ENCODE peak calls at places on chromosomes 5 and 9, in five cellular contexts. D is lower lobe of right lung; N is choroid plexus epithelial cell; U is A549; J is activated CD8-positive, alpha-beta T cell treated with anti-CD3 and anti-CD28 coated beads for 36 hours. C is an unnamed sample.

GRCh38 chr9:79013715-79014610 is 557.8 kb upstream of the TLE4 start:
- DNase-seq in N (no peak), D (no peak), J (no peak), U (no peak), C (no peak)

GRCh38 chr5:133820516-133820915 is 147.9 kb downstream of the C5orf15 start:
- DNase-seq in U (no peak), D (no peak), N (peak; percentile 46), J (no peak), C (no peak)

GRCh38 chr5:72433520-72433919 is 73.7 kb downstream of the ZNF366 start:
- DNase-seq in J (no peak), U (no peak), N (no peak), D (no peak), C (no peak)

GRCh38 chr5:76401801-76402250 is 1.3 kb upstream of the IQGAP2 start:
- DNase-seq in D (peak; percentile 58), N (no peak), U (no peak), J (peak; percentile 49), C (no peak)

GRCh38 chr5:55570026-55570425 is 35.3 kb upstream of the PLPP1 start:
- DNase-seq in N (peak; percentile 36), D (no peak), U (no peak), J (no peak), C (no peak)

GRCh38 chr5:10724799-10725507 is 36.1 kb downstream of the DAP start:
- DNase-seq in D (no peak), J (no peak), N (peak; percentile 84), U (peak; percentile 84), C (no peak)

GRCh38 chr9:129851821-129852220 is 16.6 kb downstream of the USP20 start:
- DNase-seq in N (peak; percentile 62), D (no peak), J (no peak), U (no peak), C (no peak)

GRCh38 chr5:83510199-83510730 is 38.7 kb downstream of the VCAN start:
- DNase-seq in U (no peak), D (no peak), J (no peak), N (no peak), C (peak; percentile 68)

GRCh38 chr5:14397717-14398116 is 183.9 kb upstream of the OTULINL start:
- DNase-seq in U (no peak), J (no peak), N (peak; percentile 76), D (no peak), C (no peak)

GRCh38 chr9:95048225-95049087 is 269.1 kb downstream of the FANCC start:
- DNase-seq in U (no peak), J (peak; percentile 53), N (peak; percentile 43), D (peak; percentile 89), C (peak; percentile 90)

GRCh38 chr5:42642006-42642405 is 114.6 kb upstream of the CCDC152 start:
- DNase-seq in J (no peak), N (no peak), D (no peak), U (no peak), C (no peak)

GRCh38 chr5:35198096-35198495 is 32.2 kb downstream of the PRLR start:
- DNase-seq in J (no peak), U (no peak), N (peak; percentile 72), D (peak; percentile 82), C (no peak)

GRCh38 chr5:65184780-65185179 is 296.9 kb downstream of the ADAMTS6 start:
- DNase-seq in D (no peak), J (no peak), N (peak; percentile 71), U (no peak), C (no peak)

GRCh38 chr5:146040559-146040958 is 64.8 kb downstream of the PLAC8L1 start:
- DNase-seq in U (no peak), N (peak; percentile 14), D (no peak), J (no peak), C (no peak)

GRCh38 chr5:59517926-59518585 is 375.5 kb downstream of the PDE4D start:
- DNase-seq in J (no peak), N (peak; percentile 72), D (no peak), U (peak; percentile 31), C (no peak)

GRCh38 chr9:116450378-116451139 is 236.5 kb upstream of the TRIM32 start:
- DNase-seq in U (no peak), D (peak; percentile 48), N (peak; percentile 90), J (no peak), C (peak; percentile 25)

GRCh38 chr5:168867271-168867670 is 288.1 kb upstream of the PANK3 start:
- DNase-seq in D (no peak), N (no peak), J (no peak), U (no peak), C (no peak)

GRCh38 chr5:29516224-29516623 is 1677.3 kb upstream of the CDH6 start:
- DNase-seq in J (no peak), U (no peak), N (no peak), D (no peak), C (no peak)

GRCh38 chr9:32899181-32899580 is 102.2 kb downstream of the APTX start:
- DNase-seq in J (no peak), N (no peak), D (no peak), U (no peak), C (no peak)

GRCh38 chr5:92713361-92713875 is 867.6 kb downstream of the NR2F1-AS1 start:
- DNase-seq in J (no peak), N (no peak), D (no peak), U (no peak), C (no peak)

GRCh38 chr5:176902911-176903664 is 3.9 kb upstream of the HK3 start:
- DNase-seq in J (no peak), N (no peak), D (no peak), U (peak; percentile 43), C (no peak)

GRCh38 chr9:16721972-16722371 is 148.5 kb downstream of the BNC2 start:
- DNase-seq in N (peak; percentile 62), D (no peak), J (no peak), U (no peak), C (no peak)

GRCh38 chr9:21750021-21750735 is 52.3 kb upstream of the MTAP start:
- DNase-seq in N (peak; percentile 63), D (no peak), J (no peak), U (no peak), C (no peak)

GRCh38 chr5:95970359-95970704 is 8.7 kb upstream of the ELL2 start:
- DNase-seq in U (no peak), J (no peak), D (no peak), N (no peak), C (no peak)

GRCh38 chr9:108041551-108041950 is 552.0 kb upstream of the KLF4 start:
- DNase-seq in U (peak; percentile 32), J (no peak), N (peak; percentile 71), D (no peak), C (no peak)

GRCh38 chr9:121133104-121133816 is 58.5 kb downstream of the CNTRL start:
- DNase-seq in D (peak; percentile 77), U (no peak), N (no peak), J (peak; percentile 83), C (no peak)

GRCh38 chr5:91361055-91361701 is 21.9 kb downstream of the ARRDC3 start:
- DNase-seq in J (peak; percentile 26), D (no peak), U (no peak), N (no peak), C (no peak)

GRCh38 chr9:105713939-105714331 is 19.6 kb downstream of the TMEM38B start:
- DNase-seq in N (no peak), J (no peak), D (no peak), U (no peak), C (no peak)

GRCh38 chr5:129174447-129174846 is 79.9 kb downstream of the ISOC1 start:
- DNase-seq in D (no peak), U (no peak), J (no peak), N (no peak), C (no peak)
- TF ChIP-seq CTCF in D (no peak), U (no peak), J (no peak), N (no peak), C (no peak)

DNA sequence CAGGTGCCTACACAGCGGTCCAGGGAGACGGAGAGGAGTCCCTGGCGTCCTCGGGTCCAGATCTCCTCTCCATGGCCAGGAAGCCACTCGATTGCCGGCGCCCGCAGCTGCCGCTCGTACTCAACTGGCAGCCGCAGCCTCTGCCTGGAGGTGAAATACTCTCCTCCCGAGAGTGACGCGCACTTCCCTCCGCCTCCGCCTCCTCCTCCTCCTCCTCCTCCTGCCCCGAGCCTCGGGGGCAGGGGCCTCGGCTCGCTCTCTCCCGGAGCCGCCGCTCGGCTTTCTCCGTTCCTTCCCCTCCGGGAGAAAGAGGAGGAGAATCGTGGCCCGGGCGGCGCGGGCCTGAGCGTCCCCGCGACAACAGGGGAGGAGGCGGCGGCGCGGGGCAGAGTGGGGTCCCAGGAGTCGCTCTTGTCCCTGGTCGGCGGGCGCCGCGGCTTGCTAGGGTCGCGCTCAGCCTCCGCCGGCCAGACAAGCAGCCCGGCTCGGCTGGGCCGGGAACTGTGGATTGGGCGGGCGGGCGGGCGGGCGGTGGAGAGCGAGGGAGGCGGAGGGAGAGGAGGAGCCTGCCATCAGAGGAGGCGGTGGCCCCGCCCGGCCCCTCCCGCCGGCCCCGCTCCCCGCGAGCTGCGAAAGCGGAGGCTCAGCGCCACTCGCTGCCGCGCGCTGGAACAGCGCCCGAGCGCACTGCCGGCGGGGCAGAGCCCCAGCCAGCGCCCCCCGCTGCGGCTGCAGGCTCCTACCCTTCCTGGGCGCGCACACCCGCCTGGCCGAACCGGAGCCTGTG is at the start of gene CEMIP2:
- DNase-seq in D (peak; percentile 94), N (peak; percentile 94), U (peak; percentile 60), J (peak; percentile 91), C (peak; percentile 90)
- TF ChIP-seq CTCF in D (peak; percentile 55), N (peak; percentile 44), U (peak; percentile 71), J (no peak), C (peak; percentile 73)

DNA sequence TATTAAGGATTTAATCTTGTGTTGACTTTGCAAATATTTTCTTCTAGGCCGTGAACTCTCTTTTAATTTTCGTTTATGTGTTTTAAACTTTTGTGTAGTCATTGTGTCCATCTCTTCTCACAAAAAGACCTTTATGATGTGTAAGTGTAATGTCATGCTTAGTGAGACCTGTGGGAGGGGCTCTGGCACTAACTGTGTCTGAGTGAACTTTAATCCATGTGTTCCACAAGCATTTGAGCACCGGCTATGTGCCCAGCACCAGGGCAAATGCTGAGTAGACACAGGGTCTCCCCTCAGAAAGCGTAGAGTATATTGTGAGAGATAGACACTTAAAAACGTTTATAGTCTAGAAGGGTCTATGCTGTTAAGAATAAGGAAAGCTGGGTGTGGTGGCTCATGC is 272.6 kb upstream of the TUT7 start:
- DNase-seq in N (no peak), J (no peak), U (no peak), D (no peak), C (no peak)
- TF ChIP-seq CTCF in N (no peak), J (no peak), U (no peak), D (no peak), C (no peak)

DNA sequence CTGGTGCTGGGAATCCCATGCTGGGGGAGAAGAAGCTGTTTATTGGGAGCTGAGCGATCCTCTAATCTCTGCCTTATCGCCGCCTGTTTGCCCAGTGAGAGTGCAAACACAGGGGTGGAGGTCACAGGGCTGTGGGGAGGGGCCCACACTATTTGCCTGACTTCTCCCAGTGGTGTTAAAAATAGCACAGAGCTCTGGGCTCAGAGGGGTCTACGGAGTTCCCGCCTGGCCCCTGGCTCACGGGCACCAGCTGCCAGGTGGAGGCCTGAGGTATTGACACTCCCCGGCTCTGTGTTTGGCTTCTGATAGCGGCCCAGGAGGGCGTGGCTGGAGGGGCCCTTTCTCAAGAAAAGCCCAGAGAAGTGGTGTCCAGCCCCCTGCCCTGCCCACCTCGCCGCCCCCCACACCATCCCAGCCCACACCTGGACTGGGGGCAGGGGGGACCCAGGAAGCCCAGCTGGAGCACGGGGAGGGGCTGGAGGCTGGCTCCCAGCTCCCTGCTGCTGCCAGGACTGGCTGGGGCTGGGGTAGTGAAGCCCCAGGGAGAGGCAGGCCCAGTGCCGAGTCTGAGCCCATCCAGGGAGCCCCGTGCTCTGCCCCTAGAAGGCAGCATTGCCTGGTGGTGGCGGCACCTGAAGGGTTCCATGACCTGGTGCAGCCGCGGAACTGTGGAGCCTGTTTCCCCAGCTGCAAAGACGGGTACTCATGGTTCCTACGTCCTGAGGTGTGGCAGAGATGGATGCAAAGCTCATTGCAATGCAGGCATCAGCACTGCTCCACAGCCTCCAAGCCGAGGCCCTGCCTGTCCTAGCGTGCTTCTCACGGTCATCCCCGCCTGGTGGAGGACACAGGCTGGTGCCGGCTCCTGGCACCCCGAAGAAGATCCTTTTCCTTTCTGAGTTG is 35.7 kb upstream of the EGFL7 start:
- DNase-seq in D (peak; percentile 51), U (peak; percentile 57), N (no peak), J (no peak), C (no peak)
- TF ChIP-seq CTCF in D (no peak), U (no peak), N (peak; percentile 32), J (no peak), C (no peak)